ENCODE peak calls at places on chromosomes 6 and 20, in four cellular contexts. Z is choroid plexus epithelial cell, W is ovary, E is fibroblast of lung. Q is an unnamed sample.

GRCh38 chr6:168301648-168302398 is 17.8 kb downstream of the DACT2 start:
- DNase-seq in Z (peak; percentile 6), W (no peak), E (no peak), Q (no peak)

GRCh38 chr20:36493801-36494114 is 47.6 kb upstream of the MYL9 start:
- DNase-seq in Z (peak; percentile 62), W (peak; percentile 76), E (peak; percentile 93), Q (no peak)

GRCh38 chr6:34475167-34476047 is 9.5 kb downstream of the PACSIN1 start:
- DNase-seq in Z (peak; percentile 18), W (no peak), E (peak; percentile 27), Q (no peak)

GRCh38 chr6:43964659-43965570 is 162.3 kb downstream of the MRPL14 start:
- DNase-seq in Z (no peak), W (no peak), E (no peak), Q (no peak)

GRCh38 chr6:31202259-31203166 is 32.0 kb upstream of the POU5F1 start:
- DNase-seq in Z (no peak), W (no peak), E (no peak), Q (no peak)

GRCh38 chr6:114121913-114122662 is 151.1 kb upstream of the HDAC2 start:
- DNase-seq in Z (no peak), W (no peak), E (peak; percentile 30), Q (peak; percentile 24)

GRCh38 chr6:5248302-5249098 is 12.2 kb downstream of the LYRM4 start:
- DNase-seq in Z (no peak), W (no peak), E (no peak), Q (no peak)

GRCh38 chr6:43491750-43492661 is 14.6 kb downstream of the TJAP1 start:
- DNase-seq in Z (peak; percentile 77), W (peak; percentile 79), E (peak; percentile 80), Q (no peak)

GRCh38 chr6:1987640-1988039 is 257.8 kb downstream of the GMDS start:
- DNase-seq in Z (peak; percentile 44), W (no peak), E (peak; percentile 75), Q (no peak)

GRCh38 chr6:46473866-46474265 is 17.4 kb downstream of the RCAN2 start:
- DNase-seq in Z (peak; percentile 38), W (no peak), E (peak; percentile 21), Q (no peak)

GRCh38 chr20:10910535-10911239 is 236.9 kb upstream of the JAG1 start:
- DNase-seq in Z (peak; percentile 47), W (no peak), E (peak; percentile 54), Q (no peak)

GRCh38 chr6:134293659-134294161 is 24.2 kb downstream of the SGK1 start:
- DNase-seq in Z (no peak), W (no peak), E (no peak), Q (no peak)

GRCh38 chr20:49400410-49400809 is 82.1 kb downstream of the KCNB1 start:
- DNase-seq in Z (peak; percentile 55), W (peak; percentile 53), E (peak; percentile 37), Q (no peak)

GRCh38 chr6:56890066-56890465 is 64.8 kb upstream of the BEND6 start:
- DNase-seq in Z (no peak), W (no peak), E (no peak), Q (no peak)

GRCh38 chr20:33667245-33668086 is 723 bp downstream of the ACTL10 start:
- DNase-seq in Z (peak; percentile 82), W (peak; percentile 73), E (peak; percentile 70), Q (peak; percentile 85)

GRCh38 chr20:32564921-32565734 is 20.0 kb downstream of the NOL4L start:
- DNase-seq in Z (peak; percentile 56), W (no peak), E (no peak), Q (no peak)

GRCh38 chr6:33761922-33762629 is 15.4 kb upstream of the IP6K3 start:
- DNase-seq in Z (no peak), W (peak; percentile 51), E (no peak), Q (peak; percentile 74)

GRCh38 chr6:2978923-2979322 is 7.6 kb upstream of the SERPINB6 start:
- DNase-seq in Z (no peak), W (no peak), E (peak; percentile 42), Q (no peak)

GRCh38 chr20:32823078-32823477 is 3.3 kb downstream of the MAPRE1 start:
- DNase-seq in Z (peak; percentile 88), W (no peak), E (peak; percentile 83), Q (no peak)

GRCh38 chr20:57717797-57718196 is 8.0 kb upstream of the PMEPA1 start:
- DNase-seq in Z (peak; percentile 8), W (no peak), E (peak; percentile 78), Q (no peak)

GRCh38 chr6:168149015-168149414 is 70.0 kb upstream of the FRMD1 start:
- DNase-seq in Z (no peak), W (no peak), E (no peak), Q (no peak)

GRCh38 chr6:40717411-40718057 is 130.4 kb upstream of the LRFN2 start:
- DNase-seq in Z (no peak), W (no peak), E (no peak), Q (no peak)

GRCh38 chr6:110217255-110217654 is 37.0 kb downstream of the CDC40 start:
- DNase-seq in Z (peak; percentile 49), W (no peak), E (peak; percentile 61), Q (no peak)

GRCh38 chr6:142357879-142358278 is 56.1 kb downstream of the ADGRG6 start:
- DNase-seq in Z (no peak), W (no peak), E (peak; percentile 29), Q (no peak)

GRCh38 chr6:121533321-121533841 is 97.9 kb downstream of the GJA1 start:
- DNase-seq in Z (no peak), W (no peak), E (no peak), Q (no peak)

GRCh38 chr6:121526282-121526681 is 90.8 kb downstream of the GJA1 start:
- DNase-seq in Z (no peak), W (no peak), E (no peak), Q (no peak)

DNA sequence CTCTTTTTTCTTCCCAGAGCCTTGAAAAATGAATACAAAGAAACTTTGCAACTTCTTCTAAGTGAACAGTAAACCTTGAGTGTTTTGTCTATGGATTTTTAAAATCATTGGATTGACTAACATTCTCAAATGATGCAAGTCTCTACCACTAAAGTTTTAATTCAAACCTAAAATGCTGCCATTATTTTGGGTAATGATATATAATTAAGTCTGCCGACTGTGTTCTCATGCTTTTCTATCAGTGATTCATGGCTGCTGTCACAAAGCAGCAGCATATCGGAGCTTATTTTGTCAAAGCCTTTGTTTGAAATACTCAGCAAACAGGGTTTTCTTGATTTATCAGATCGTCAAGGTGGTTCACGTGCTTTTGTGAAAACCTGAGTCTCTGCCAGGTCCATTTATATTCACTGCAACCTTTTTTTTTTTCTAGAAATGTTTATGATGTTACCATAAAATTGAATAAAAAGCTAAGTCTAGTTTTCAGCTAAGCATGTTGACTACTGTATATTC is 96.3 kb downstream of the GJA1 start:
- DNase-seq in Z (no peak), W (no peak), E (no peak), Q (no peak)
- H3K4me3 ChIP-seq in Z (no peak overlapping the region), W (no peak overlapping the region), E (no peak overlapping the region), Q (no peak overlapping the region)

GRCh38 chr20:59984551-59984950 is 26.3 kb downstream of the CDH26 start:
- DNase-seq in Z (no peak), W (no peak), E (no peak), Q (no peak)

GRCh38 chr20:59992531-59992930 is 34.3 kb downstream of the CDH26 start:
- DNase-seq in Z (no peak), W (no peak), E (no peak), Q (no peak)

GRCh38 chr20:59985864-59986263 is 27.6 kb downstream of the CDH26 start:
- DNase-seq in Z (no peak), W (no peak), E (no peak), Q (no peak)

GRCh38 chr20:59987135-59987534 is 28.9 kb downstream of the CDH26 start:
- DNase-seq in Z (no peak), W (no peak), E (no peak), Q (no peak)

DNA sequence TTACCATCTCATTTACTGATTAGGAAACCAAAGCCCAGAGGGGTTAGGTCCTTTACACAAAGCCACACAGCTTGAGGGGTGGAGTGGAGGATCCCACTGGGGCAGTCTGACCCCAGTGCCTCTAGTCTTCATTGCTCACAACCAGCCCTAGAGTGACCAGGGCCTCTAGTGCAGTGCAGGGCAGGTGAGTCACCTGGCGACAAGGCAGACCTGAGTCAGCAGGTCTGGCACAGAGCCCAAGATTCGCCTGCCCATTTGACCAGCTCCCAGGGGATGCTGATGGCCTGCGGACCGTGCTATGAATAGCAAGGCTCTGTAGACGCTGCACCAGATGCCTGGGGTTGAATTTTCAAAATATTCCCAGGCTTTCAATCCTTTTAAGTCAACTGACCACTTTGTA is 29.9 kb downstream of the CDH26 start:
- DNase-seq in Z (no peak), W (no peak), E (peak; percentile 25), Q (no peak)
- H3K4me3 ChIP-seq in Z (no peak overlapping the region), W (no peak overlapping the region), E (no peak overlapping the region), Q (no peak overlapping the region)

GRCh38 chr6:82397962-82398692 is 34.5 kb downstream of the TPBG start:
- DNase-seq in Z (peak; percentile 71), W (no peak), E (peak; percentile 86), Q (no peak)
- H3K4me3 ChIP-seq in Z (no peak overlapping the region), W (no peak overlapping the region), E (no peak overlapping the region), Q (no peak overlapping the region)

DNA sequence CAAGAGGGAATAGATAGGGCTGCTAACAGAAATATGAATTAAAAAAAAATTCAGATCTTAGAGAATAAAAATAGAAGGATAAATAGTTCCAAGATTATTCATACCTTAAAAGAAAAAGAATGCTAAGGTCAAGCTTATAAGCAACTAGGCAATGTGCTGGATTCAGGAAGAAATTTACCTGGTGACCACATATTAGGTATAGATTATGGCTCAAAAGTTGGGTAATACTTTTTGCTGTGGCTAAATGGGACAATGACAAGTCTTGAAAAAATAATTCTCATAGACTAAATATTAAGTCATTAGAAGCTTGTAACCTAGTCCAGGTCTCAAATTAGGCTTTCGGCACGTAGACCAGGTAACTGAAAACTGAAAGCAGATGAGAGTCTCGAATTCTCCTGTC is 17.2 kb downstream of the MAP3K5 start:
- DNase-seq in Z (no peak), W (no peak), E (no peak), Q (no peak)
- H3K4me3 ChIP-seq in Z (no peak overlapping the region), W (no peak overlapping the region), E (no peak overlapping the region), Q (no peak overlapping the region)

DNA sequence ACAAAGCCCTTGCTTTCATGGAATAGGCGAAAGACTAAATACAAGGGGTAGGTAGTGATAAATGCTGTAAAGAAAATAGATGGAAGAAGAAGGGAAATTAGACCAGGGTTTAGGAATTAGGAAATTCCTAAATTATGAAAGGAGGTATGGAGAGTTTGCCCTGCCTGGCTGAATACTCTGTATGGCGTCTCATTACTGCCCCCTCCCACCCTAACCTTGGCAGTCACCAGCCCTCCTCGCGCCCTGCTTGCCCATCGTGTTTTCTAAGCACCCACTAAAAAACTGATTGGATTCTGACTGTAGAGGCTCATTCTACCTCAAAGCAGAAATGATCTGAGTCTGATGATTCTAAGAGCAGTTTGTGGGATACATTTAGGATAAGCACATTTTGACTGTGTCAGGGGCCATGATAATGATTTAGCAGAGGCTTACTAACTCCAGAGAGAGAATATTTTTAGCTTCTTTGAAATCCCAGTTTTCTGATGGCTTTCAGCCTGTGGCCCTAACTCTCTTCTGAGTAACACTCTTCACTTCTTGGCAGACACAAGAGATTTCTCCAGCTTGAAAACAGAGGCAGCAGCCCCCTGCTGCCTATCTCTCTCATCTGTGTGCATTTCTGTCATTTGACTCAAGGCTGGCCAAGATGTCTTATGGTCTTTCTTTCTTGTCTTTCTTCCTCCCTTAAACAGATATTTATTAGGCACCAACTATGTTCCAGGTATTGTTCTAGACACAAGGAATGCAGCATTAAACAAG is 1.4 kb upstream of the CHD6 start:
- DNase-seq in Z (peak; percentile 55), W (no peak), E (peak; percentile 35), Q (no peak)
- H3K4me3 ChIP-seq in Z (no peak overlapping the region), W (no peak overlapping the region), E (no peak overlapping the region), Q (peak overlapping the region; percentile 75)